ENCODE peak calls at places on chromosomes 13 and 19, in eight cellular contexts. X is WERI-Rb-1; Z is colonic mucosa; P is IMR-90; B is heart left ventricle; G is cardiac muscle cell; A is aorta; E is CD4-positive, alpha-beta memory T cell. W is an unnamed sample.

GRCh38 chr13:23963947-23964346 is 66.6 kb upstream of the C1QTNF9B start:
- DNase-seq in X (no peak), Z (no peak), P (peak), B (no peak), G (no peak), A (no peak), E (no peak), W (no peak)

GRCh38 chr13:99376132-99376531 is 68.9 kb upstream of the GPR183 start:
- DNase-seq in X (peak), Z (no peak), P (no peak), B (no peak), G (no peak), A (no peak), E (no peak), W (no peak)

GRCh38 chr13:30406779-30407416 is 15.4 kb upstream of the UBE2L5 start:
- DNase-seq in X (no peak), Z (no peak), P (no peak), B (no peak), G (no peak), A (no peak), E (no peak), W (no peak)

GRCh38 chr19:23541991-23542390 is 145.0 kb downstream of the ZNF675 start:
- DNase-seq in X (no peak), Z (no peak), P (no peak), B (no peak), G (no peak), A (no peak), E (no peak), W (no peak)

GRCh38 chr19:47379398-47379938 is 30.4 kb downstream of the DHX34 start:
- DNase-seq in X (no peak), Z (no peak), P (no peak), B (no peak), G (no peak), A (no peak), E (no peak), W (no peak)

GRCh38 chr13:74444877-74445479 is 310.8 kb upstream of the KLF12 start:
- DNase-seq in X (no peak), Z (no peak), P (peak), B (no peak), G (no peak), A (no peak), E (no peak), W (no peak)

GRCh38 chr13:105773887-105774538 is 761.4 kb downstream of the EFNB2 start:
- DNase-seq in X (no peak), Z (no peak), P (peak), B (no peak), G (peak), A (no peak), E (no peak), W (no peak)

GRCh38 chr13:51601601-51602348 is 17.5 kb downstream of the WDFY2 start:
- DNase-seq in X (no peak), Z (no peak), P (no peak), B (no peak), G (no peak), A (no peak), E (no peak), W (no peak)

GRCh38 chr19:30253581-30253996 is 118.6 kb upstream of the ZNF536 start:
- DNase-seq in X (peak), Z (no peak), P (no peak), B (no peak), G (no peak), A (no peak), E (no peak), W (no peak)

GRCh38 chr19:1952635-1953034 is 11.7 kb downstream of the CSNK1G2 start:
- DNase-seq in X (no peak), Z (no peak), P (no peak), B (no peak), G (no peak), A (no peak), E (no peak), W (no peak)

GRCh38 chr19:29812080-29812880 is 489 bp downstream of the CCNE1 start:
- DNase-seq in X (no peak), Z (peak), P (no peak), B (peak), G (no peak), A (peak), E (peak), W (no peak)

GRCh38 chr13:103772576-103772975 is 706.4 kb upstream of the SLC10A2 start:
- DNase-seq in X (peak), Z (no peak), P (no peak), B (no peak), G (no peak), A (no peak), E (no peak), W (peak)

GRCh38 chr13:72384186-72384823 is 343.1 kb downstream of the MZT1 start:
- DNase-seq in X (no peak), Z (no peak), P (no peak), B (no peak), G (peak), A (no peak), E (no peak), W (no peak)

GRCh38 chr19:43820098-43820860 is 6.8 kb upstream of the ZNF283 start:
- DNase-seq in X (peak), Z (peak), P (peak), B (peak), G (peak), A (peak), E (no peak), W (no peak)

GRCh38 chr13:30581582-30581981 is 36.1 kb upstream of the USPL1 start:
- DNase-seq in X (no peak), Z (peak), P (peak), B (no peak), G (peak), A (no peak), E (peak), W (peak)

GRCh38 chr19:45032421-45032820 is 6.4 kb upstream of the CLASRP start:
- DNase-seq in X (no peak), Z (no peak), P (no peak), B (no peak), G (no peak), A (no peak), E (no peak), W (no peak)

GRCh38 chr13:102799544-102800144 is 725 bp downstream of the BIVM start:
- DNase-seq in X (peak), Z (no peak), P (peak), B (peak), G (no peak), A (peak), E (peak), W (no peak)

GRCh38 chr19:42419309-42419708 is 7.9 kb downstream of the LIPE start:
- DNase-seq in X (no peak), Z (no peak), P (no peak), B (peak), G (no peak), A (no peak), E (no peak), W (no peak)

GRCh38 chr13:87827479-87827878 is 156.3 kb downstream of the SLITRK5 start:
- DNase-seq in X (no peak), Z (no peak), P (no peak), B (no peak), G (peak), A (no peak), E (no peak), W (no peak)

GRCh38 chr13:67996101-67996500 is 766.0 kb upstream of the PCDH9 start:
- DNase-seq in X (no peak), Z (no peak), P (no peak), B (no peak), G (no peak), A (no peak), E (no peak), W (no peak)

GRCh38 chr19:887072-887471 is 5.9 kb downstream of the MED16 start:
- DNase-seq in X (no peak), Z (no peak), P (peak), B (no peak), G (peak), A (no peak), E (no peak), W (no peak)

GRCh38 chr13:44048326-44048725 is 168.6 kb downstream of the LACC1 start:
- DNase-seq in X (no peak), Z (no peak), P (no peak), B (no peak), G (peak), A (no peak), E (no peak), W (no peak)

GRCh38 chr13:44040754-44041100 is 161.0 kb downstream of the LACC1 start:
- DNase-seq in X (no peak), Z (no peak), P (peak), B (no peak), G (peak), A (no peak), E (no peak), W (no peak)

GRCh38 chr13:44046428-44046827 is 166.7 kb downstream of the LACC1 start:
- DNase-seq in X (no peak), Z (no peak), P (no peak), B (no peak), G (no peak), A (no peak), E (no peak), W (no peak)

GRCh38 chr13:44045179-44045562 is 165.5 kb downstream of the LACC1 start:
- DNase-seq in X (no peak), Z (no peak), P (no peak), B (no peak), G (no peak), A (no peak), E (no peak), W (no peak)

DNA sequence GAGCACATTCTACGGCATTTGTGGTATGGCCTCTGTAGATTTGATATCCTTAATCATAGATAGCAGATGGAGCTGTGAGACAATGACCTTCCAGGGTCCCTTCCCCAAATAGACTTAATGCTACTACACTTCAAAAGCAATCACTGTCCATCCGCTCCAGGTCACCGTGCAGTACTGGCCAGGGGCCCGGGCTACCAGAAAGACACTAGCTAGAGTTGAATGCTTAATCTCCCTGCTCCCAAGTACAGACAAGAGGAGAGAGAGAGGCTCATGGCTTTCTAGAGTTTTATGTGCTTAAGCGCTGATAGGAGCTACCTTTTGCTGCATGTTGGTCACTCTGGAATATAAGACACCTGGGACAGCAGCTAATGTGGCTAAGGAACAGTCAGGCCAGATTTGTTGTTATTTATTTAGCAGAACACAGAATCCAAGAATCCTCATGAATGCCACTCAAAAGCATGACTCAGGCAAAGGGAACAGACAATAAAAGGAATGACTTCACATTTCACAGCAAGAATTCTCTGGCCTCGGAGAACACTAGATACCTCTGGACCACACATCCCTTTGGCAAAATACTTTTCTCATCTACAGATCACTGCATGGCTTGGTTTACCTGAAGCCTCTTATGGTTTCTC is 165.0 kb downstream of the LACC1 start:
- DNase-seq in X (no peak), Z (no peak), P (no peak), B (peak), G (no peak), A (no peak), E (no peak), W (no peak)
- H3K4me3 ChIP-seq in X (no peak), Z (no peak), P (no peak), B (no peak), G (no peak), A (no peak), E (no peak), W (no peak)

DNA sequence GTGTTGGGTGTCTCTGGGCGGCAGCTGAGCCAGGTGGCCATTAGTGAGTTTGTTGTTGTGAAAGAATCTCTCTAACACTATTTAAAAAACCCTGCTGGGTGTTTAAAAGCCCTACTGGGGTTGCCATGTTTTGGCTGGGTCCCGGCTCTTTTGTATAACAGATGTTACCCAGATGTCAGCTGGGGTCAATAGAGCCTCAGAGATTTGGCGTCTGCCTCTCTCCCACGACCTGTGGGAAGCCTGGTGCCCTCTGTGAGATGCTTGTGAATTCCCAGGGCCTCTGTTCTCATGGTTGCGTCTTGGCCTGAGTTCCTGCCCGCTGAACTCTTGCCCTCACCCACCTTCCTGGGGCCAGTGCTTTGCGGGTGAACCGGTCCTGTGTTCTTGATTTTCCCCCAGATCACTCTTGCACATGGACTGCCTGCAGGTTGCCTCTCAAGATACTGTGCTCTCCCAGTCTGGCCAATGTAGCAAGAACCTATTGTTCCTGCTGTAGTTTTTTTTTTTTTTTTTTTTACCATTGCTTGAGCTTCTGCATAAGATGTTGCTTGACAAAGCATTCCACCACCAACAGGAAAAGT is 9.5 kb downstream of the NFILZ start:
- DNase-seq in X (no peak), Z (no peak), P (no peak), B (no peak), G (no peak), A (no peak), E (no peak), W (no peak)
- H3K4me3 ChIP-seq in X (no peak), Z (no peak), P (no peak), B (no peak), G (no peak), A (no peak), E (no peak), W (no peak)

GRCh38 chr19:13269348-13269747 is 119.1 kb downstream of the IER2 start:
- DNase-seq in X (no peak), Z (no peak), P (no peak), B (no peak), G (no peak), A (no peak), E (no peak), W (peak)

GRCh38 chr19:13277104-13277809 is 127.0 kb downstream of the IER2 start:
- DNase-seq in X (peak), Z (peak), P (peak), B (peak), G (peak), A (peak), E (peak), W (peak)

GRCh38 chr19:13270514-13271105 is 120.4 kb downstream of the IER2 start:
- DNase-seq in X (no peak), Z (no peak), P (no peak), B (no peak), G (no peak), A (no peak), E (no peak), W (no peak)

DNA sequence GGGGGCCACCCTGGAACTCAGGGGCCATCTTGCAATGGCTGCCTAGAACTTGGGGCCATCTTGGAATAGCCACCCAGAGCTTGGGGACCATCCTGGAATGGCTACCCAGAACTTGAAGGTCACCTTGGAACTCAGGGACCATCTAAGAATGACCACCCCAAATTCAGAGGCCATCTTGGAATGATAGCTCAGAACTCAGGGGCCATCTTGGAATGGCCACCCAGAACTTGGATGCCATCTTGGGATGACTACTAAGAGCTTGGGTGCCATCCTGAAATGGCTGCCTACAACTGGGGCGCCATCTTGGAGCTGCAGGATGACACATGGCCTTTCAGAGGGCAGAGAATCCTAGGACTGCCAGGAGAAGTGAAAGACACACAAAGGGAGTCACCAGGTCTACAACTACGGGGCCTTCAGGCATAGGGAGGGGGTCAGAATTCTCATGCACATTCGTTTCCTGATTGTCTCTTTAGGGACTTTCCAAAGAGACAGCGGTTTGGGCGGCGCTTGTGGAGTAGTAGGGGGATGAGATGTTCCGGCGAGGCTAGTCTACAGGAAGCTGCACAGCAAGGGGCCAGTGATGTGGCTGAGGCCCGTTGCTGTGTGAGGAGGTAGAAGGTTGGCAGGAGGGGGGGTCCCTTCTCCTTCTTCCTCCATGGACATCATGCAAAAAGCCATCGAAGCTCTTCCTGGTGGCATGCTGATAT is 125.0 kb downstream of the IER2 start:
- DNase-seq in X (no peak), Z (no peak), P (no peak), B (no peak), G (no peak), A (peak), E (peak), W (no peak)
- H3K4me3 ChIP-seq in X (no peak), Z (no peak), P (no peak), B (no peak), G (no peak), A (no peak), E (no peak), W (no peak)

GRCh38 chr19:38277969-38278680 is 13.8 kb downstream of the SPINT2 start:
- DNase-seq in X (no peak), Z (no peak), P (peak), B (peak), G (peak), A (peak), E (no peak), W (no peak)
- H3K4me3 ChIP-seq in X (no peak), Z (no peak), P (no peak), B (no peak), G (no peak), A (no peak), E (no peak), W (no peak)

DNA sequence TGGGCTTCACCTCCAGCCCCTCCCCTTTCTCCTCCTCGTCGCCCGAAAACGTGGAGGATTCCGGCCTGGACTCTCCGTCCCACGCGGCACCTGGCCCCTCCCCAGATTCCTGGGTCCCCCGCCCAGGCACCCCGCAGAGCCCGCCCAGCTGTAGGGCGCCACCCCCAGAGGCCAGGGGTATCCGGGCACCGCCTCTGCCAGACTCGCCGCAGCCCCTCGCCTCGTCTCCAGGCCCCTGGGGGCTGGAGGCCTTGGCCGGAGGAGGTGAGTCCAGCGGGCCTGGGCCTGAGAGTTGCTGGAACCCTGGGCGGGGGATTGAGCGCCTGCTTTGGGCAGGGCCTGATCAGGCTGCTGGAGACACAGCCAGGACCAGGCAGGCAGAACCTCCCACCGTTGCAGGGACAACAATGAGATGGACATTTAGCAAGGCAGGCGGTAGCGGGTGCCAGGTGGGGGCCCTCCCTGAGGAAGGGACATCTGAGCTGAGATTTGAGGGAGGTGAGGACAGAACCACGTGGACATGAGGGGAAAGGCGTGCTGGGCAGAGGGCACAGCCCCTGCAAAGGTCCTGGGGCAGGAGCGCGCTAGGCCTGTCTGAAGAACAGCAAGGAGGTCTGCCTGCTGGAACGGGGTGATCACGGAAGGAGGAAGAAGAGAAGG is 16.2 kb upstream of the B3GNT3 start:
- DNase-seq in X (no peak), Z (peak), P (no peak), B (no peak), G (peak), A (no peak), E (no peak), W (no peak)
- H3K4me3 ChIP-seq in X (no peak), Z (peak), P (no peak), B (no peak), G (peak), A (no peak), E (no peak), W (no peak)

DNA sequence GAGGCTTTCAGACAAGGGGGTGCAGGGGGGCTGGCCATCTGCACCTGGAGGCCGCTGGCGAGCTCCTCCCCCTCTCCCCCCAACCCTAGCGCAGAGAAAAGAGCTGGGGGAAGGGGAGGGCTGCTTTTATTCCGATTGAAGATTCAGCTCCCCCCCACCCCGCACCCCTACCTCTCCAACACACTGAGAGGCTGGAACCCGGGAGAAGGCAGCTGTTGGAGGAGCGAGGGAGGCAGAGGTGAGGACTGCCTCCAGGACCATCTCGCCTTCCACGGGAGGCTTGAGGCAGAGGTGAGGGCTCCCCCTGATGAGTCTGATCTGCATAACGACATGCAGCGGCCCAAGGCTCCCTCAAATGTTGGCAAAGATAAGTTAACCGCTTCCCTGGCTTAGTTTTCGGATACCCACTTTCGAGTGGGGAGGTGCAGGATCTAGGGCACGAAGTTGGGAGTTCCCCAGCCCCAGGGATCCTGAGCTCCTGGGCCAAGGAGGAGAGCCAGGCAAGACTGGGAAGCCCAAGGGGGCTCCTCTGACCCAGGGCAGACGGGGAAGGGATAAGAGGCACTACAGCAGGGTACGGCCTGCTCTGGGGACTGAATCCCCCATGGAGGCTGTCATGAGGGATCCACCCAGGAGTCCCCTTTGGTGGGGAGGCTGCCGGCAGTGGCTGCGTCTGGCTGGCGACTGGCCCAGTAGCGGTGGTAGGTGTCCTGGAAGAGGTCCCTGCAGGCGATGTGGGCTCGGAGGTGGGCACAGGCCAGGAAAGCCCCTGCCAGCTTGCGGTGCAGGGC is 1.2 kb upstream of the NUMBL start:
- DNase-seq in X (peak), Z (no peak), P (no peak), B (peak), G (no peak), A (no peak), E (no peak), W (peak)
- H3K4me3 ChIP-seq in X (peak), Z (no peak), P (no peak), B (peak), G (no peak), A (no peak), E (no peak), W (peak)

GRCh38 chr19:12886943-12887747 is at the start of gene KLF1:
- DNase-seq in X (no peak), Z (no peak), P (no peak), B (no peak), G (no peak), A (no peak), E (no peak), W (no peak)
- H3K4me3 ChIP-seq in X (peak), Z (peak), P (no peak), B (no peak), G (peak), A (no peak), E (no peak), W (no peak)

GRCh38 chr19:49210901-49211451 is 53.4 kb downstream of the TRPM4 start:
- DNase-seq in X (no peak), Z (no peak), P (no peak), B (no peak), G (no peak), A (no peak), E (no peak), W (no peak)
- H3K4me3 ChIP-seq in X (no peak), Z (no peak), P (no peak), B (no peak), G (no peak), A (no peak), E (no peak), W (no peak)

GRCh38 chr19:11094520-11094894 is 5.2 kb downstream of the LDLR start:
- DNase-seq in X (no peak), Z (no peak), P (no peak), B (no peak), G (no peak), A (no peak), E (no peak), W (no peak)
- H3K4me3 ChIP-seq in X (no peak), Z (no peak), P (no peak), B (no peak), G (no peak), A (no peak), E (peak), W (no peak)